ENCODE peak calls at places on chromosomes 11 and 22, in nine cellular contexts. B is uterus, Z is endothelial cell of umbilical vein, W is heart left ventricle, I is A549, X is ovary, L is HCT116, T is prostate gland, U is tibial nerve. F is an unnamed sample.

GRCh38 chr11:128625766-128626165 is 38.4 kb upstream of the ETS1 start:
- DNase-seq in U (no peak), B (no peak), Z (no peak), L (no peak), X (no peak), I (no peak), T (no peak), W (no peak), F (no peak)

GRCh38 chr22:30923168-30923900 is 45.2 kb downstream of the MORC2 start:
- DNase-seq in W (no peak), B (no peak), Z (no peak), T (no peak), L (no peak), X (no peak), U (no peak), I (no peak), F (no peak)

GRCh38 chr11:20035701-20036601 is 124.3 kb downstream of the DBX1 start:
- DNase-seq in W (no peak), Z (no peak), T (no peak), L (no peak), U (peak; percentile 29), I (peak; percentile 96), X (no peak), B (peak; percentile 54), F (no peak)

GRCh38 chr11:101975734-101976133 is 59.4 kb upstream of the ANGPTL5 start:
- DNase-seq in B (no peak), U (no peak), Z (no peak), I (no peak), W (no peak), T (no peak), L (no peak), X (no peak), F (no peak)

GRCh38 chr22:36753120-36753802 is 22.7 kb downstream of the IFT27 start:
- DNase-seq in U (no peak), I (no peak), B (no peak), W (no peak), Z (no peak), X (no peak), L (no peak), T (no peak), F (no peak)

GRCh38 chr11:31825453-31826391 is 14.6 kb upstream of the PAX6 start:
- DNase-seq in U (no peak), X (no peak), T (no peak), B (no peak), L (no peak), I (no peak), Z (no peak), W (no peak), F (no peak)

GRCh38 chr22:49207008-49207775 is 620.5 kb downstream of the BRD1 start:
- DNase-seq in X (no peak), L (no peak), U (no peak), Z (no peak), I (no peak), W (no peak), B (no peak), T (no peak), F (peak; percentile 4)

GRCh38 chr22:27297125-27297524 is 504.4 kb downstream of the MN1 start:
- DNase-seq in L (no peak), X (no peak), T (no peak), B (no peak), W (no peak), Z (no peak), I (no peak), U (no peak), F (no peak)

GRCh38 chr11:134579709-134580634 is 167.9 kb upstream of the B3GAT1 start:
- DNase-seq in L (no peak), W (no peak), U (no peak), Z (no peak), B (no peak), T (no peak), X (no peak), I (no peak), F (peak; percentile 19)

GRCh38 chr11:23406131-23406819 is 546.0 kb upstream of the CCDC179 start:
- DNase-seq in T (no peak), W (no peak), Z (no peak), I (no peak), X (no peak), B (no peak), U (no peak), L (no peak), F (no peak)

GRCh38 chr11:122375687-122376399 is 259.8 kb upstream of the BLID start:
- DNase-seq in W (no peak), L (peak; percentile 54), U (no peak), T (no peak), X (no peak), B (no peak), I (no peak), Z (no peak), F (no peak)

GRCh38 chr22:39135092-39135896 is 17.2 kb downstream of the CBX7 start:
- DNase-seq in X (no peak), B (no peak), L (peak; percentile 7), T (peak; percentile 54), U (no peak), W (peak; percentile 82), I (peak; percentile 68), Z (peak; percentile 39), F (no peak)
- TF ChIP-seq CTCF in X (no peak), B (peak; percentile 24), L (peak; percentile 55), T (no peak), U (peak; percentile 19), W (peak; percentile 37), I (peak; percentile 47), Z (peak; percentile 81), F (peak; percentile 33)

DNA sequence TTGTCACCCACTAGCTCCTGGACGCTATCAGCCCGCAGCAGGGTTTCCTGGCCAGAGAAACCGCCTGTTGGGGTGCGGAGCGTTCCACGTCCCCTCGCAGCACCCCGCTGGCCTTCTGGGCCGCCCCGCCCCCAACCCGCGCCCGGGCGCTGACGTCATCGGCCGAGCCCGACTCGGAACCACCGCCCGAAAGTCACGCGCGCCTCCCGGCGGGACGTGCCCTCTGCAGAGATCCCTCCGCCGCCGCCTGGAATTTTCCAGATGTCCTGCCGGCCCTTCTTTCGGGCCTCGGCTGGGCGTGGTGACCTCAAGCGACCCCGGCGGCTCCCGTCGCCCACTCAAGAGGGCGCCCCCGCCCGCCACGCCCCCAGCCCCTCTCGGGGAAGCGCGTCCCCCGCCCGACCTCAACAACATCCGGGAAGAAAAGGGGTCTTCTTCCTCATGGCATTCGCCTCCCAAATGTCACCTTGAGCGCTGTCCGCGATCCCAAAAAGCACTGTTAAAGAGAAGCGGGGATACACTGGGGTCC is 430 bp upstream of the NEAT1 start:
- DNase-seq in Z (peak; percentile 95), B (peak; percentile 98), W (peak; percentile 99), U (peak; percentile 96), T (peak; percentile 96), I (no peak), L (peak; percentile 88), X (peak; percentile 99), F (peak; percentile 98)
- TF ChIP-seq POLR2A in Z (no peak), B (peak; percentile 95), W (no peak), U (peak; percentile 86), T (peak; percentile 61), I (no peak), L (no peak), X (peak; percentile 91), F (no peak)

DNA sequence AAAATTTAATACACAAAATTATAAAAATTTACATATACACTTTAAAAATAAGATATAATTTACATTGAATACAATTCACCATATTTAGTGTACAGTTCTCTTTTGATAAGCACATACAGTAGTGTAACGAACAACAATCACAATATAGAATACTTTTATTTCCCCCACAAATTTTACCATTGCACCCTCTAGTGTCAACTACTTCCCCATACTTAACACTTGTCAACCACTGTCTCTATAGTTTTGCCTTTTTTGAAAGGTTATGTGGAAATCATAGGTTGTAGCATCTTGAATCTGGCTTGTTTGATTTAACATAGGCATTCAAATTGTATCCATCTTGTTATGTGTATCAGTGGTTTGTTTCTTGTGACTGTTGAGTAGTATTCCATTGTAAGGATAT is 21.3 kb upstream of the PANX1 start:
- DNase-seq in B (no peak), X (no peak), Z (no peak), I (no peak), T (no peak), U (no peak), L (no peak), W (no peak), F (no peak)
- TF ChIP-seq CTCF in B (no peak), X (no peak), Z (no peak), I (no peak), T (no peak), U (no peak), L (peak; percentile 14), W (no peak), F (no peak)

DNA sequence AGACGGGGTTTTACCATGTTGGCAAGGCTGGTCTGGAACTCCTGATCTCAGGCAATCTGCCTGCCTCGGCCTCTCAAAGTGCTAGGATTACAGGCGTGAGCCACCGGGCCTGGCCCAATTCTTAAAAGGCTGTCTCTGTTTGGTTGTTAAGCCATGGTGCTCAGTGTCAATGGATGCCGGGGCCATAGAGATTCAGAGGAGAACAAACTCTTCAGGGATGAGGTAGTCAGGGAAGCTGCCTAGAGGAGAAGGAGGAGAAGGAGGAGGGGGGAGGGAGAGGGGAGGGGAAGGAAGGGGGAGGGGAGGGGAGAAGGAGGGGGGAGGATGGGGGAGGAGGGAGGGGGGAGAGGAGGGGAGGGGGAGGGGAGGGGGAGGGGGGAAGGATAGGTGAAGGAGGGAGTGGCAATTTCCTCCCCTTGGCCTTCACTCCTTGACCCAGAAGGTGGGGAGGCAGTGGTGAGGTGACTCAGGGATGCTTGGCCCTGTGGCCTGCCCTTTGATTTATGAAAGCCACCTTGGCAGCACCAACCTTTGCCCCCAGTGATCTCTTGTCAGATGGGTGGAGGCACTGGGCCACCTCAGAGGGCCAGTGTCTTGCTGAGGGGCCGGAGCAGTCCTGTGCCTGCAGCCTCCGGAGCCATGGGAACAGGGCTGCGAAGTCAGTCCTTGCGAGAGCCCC is at the start of gene C11orf86:
- DNase-seq in W (no peak), B (no peak), T (no peak), I (no peak), X (no peak), U (no peak), L (no peak), Z (no peak), F (no peak)
- TF ChIP-seq POLR2A in W (no peak), B (no peak), T (no peak), I (no peak), X (no peak), U (no peak), L (no peak), Z (no peak), F (no peak)

GRCh38 chr11:126311464-126312291 is 7.8 kb downstream of the DCPS start:
- DNase-seq in B (no peak), W (no peak), Z (no peak), X (no peak), T (no peak), I (no peak), U (no peak), L (no peak), F (no peak)
- TF ChIP-seq CTCF in B (no peak), W (no peak), Z (no peak), X (no peak), T (no peak), I (no peak), U (no peak), L (no peak), F (no peak)

GRCh38 chr22:43812149-43812842 is at the start of gene EFCAB6:
- DNase-seq in Z (peak; percentile 90), L (peak; percentile 56), T (peak; percentile 93), B (peak; percentile 94), I (peak; percentile 80), W (peak; percentile 95), U (peak; percentile 88), X (peak; percentile 94), F (peak; percentile 95)
- TF ChIP-seq POLR2A in Z (peak; percentile 59), L (no peak), T (no peak), B (no peak), I (peak; percentile 60), W (no peak), U (peak; percentile 6), X (peak; percentile 63), F (peak; percentile 87)

F was measured in body of pancreas.